ENCODE peak calls at places on chromosomes 6 and 20, in nine cellular contexts. One of them, this sample, is unnamed.

GRCh38 chr6:1607557-1608221 is 2.0 kb upstream of the FOXC1 start:
- DNase-seq in body of pancreas: no peak
- DNase-seq in upper lobe of right lung: no peak
- DNase-seq in HFFc6: no peak
- DNase-seq in Panc1: no peak
- DNase-seq in astrocyte of the spinal cord: peak; percentile 18
- DNase-seq in HFF-Myc: no peak
- DNase-seq in mesothelial cell of epicardium: no peak
- DNase-seq in fibroblast of the aortic adventitia: no peak
- DNase-seq in this sample: no peak

GRCh38 chr6:43125119-43125518 is 46.0 kb upstream of the SRF start:
- DNase-seq in HFF-Myc: no peak
- DNase-seq in mesothelial cell of epicardium: no peak
- DNase-seq in Panc1: no peak
- DNase-seq in body of pancreas: no peak
- DNase-seq in upper lobe of right lung: no peak
- DNase-seq in HFFc6: peak; percentile 77
- DNase-seq in fibroblast of the aortic adventitia: peak; percentile 80
- DNase-seq in astrocyte of the spinal cord: peak; percentile 94
- DNase-seq in this sample: no peak

GRCh38 chr20:32050851-32051556 is 1.0 kb upstream of the HCK start:
- DNase-seq in fibroblast of the aortic adventitia: no peak
- DNase-seq in mesothelial cell of epicardium: no peak
- DNase-seq in HFFc6: no peak
- DNase-seq in upper lobe of right lung: peak; percentile 77
- DNase-seq in Panc1: no peak
- DNase-seq in astrocyte of the spinal cord: no peak
- DNase-seq in HFF-Myc: no peak
- DNase-seq in body of pancreas: no peak
- DNase-seq in this sample: peak; percentile 37

GRCh38 chr6:150373260-150373701 is 4.5 kb downstream of the IYD start:
- DNase-seq in fibroblast of the aortic adventitia: peak; percentile 76
- DNase-seq in HFFc6: peak; percentile 23
- DNase-seq in Panc1: no peak
- DNase-seq in body of pancreas: no peak
- DNase-seq in HFF-Myc: no peak
- DNase-seq in mesothelial cell of epicardium: no peak
- DNase-seq in upper lobe of right lung: no peak
- DNase-seq in astrocyte of the spinal cord: peak; percentile 40
- DNase-seq in this sample: no peak

GRCh38 chr6:34522740-34523139 is 33.4 kb downstream of the SPDEF start:
- DNase-seq in upper lobe of right lung: peak; percentile 38
- DNase-seq in Panc1: no peak
- DNase-seq in body of pancreas: peak; percentile 1
- DNase-seq in astrocyte of the spinal cord: no peak
- DNase-seq in HFFc6: no peak
- DNase-seq in fibroblast of the aortic adventitia: no peak
- DNase-seq in mesothelial cell of epicardium: no peak
- DNase-seq in HFF-Myc: no peak
- DNase-seq in this sample: no peak

GRCh38 chr6:119757467-119757866 is 407.9 kb upstream of the MAN1A1 start:
- DNase-seq in Panc1: no peak
- DNase-seq in upper lobe of right lung: no peak
- DNase-seq in fibroblast of the aortic adventitia: no peak
- DNase-seq in astrocyte of the spinal cord: no peak
- DNase-seq in HFF-Myc: no peak
- DNase-seq in mesothelial cell of epicardium: no peak
- DNase-seq in HFFc6: no peak
- DNase-seq in body of pancreas: no peak
- DNase-seq in this sample: no peak

GRCh38 chr20:19815553-19815991 is 57.5 kb downstream of the RIN2 start:
- DNase-seq in Panc1: peak; percentile 93
- DNase-seq in upper lobe of right lung: no peak
- DNase-seq in astrocyte of the spinal cord: peak; percentile 99
- DNase-seq in HFF-Myc: peak; percentile 92
- DNase-seq in body of pancreas: peak; percentile 31
- DNase-seq in mesothelial cell of epicardium: no peak
- DNase-seq in HFFc6: peak; percentile 98
- DNase-seq in fibroblast of the aortic adventitia: peak; percentile 97
- DNase-seq in this sample: peak; percentile 31

GRCh38 chr6:41784581-41785171 is 2.8 kb upstream of the TOMM6 start:
- DNase-seq in HFFc6: no peak
- DNase-seq in Panc1: no peak
- DNase-seq in upper lobe of right lung: no peak
- DNase-seq in HFF-Myc: no peak
- DNase-seq in mesothelial cell of epicardium: no peak
- DNase-seq in fibroblast of the aortic adventitia: no peak
- DNase-seq in astrocyte of the spinal cord: no peak
- DNase-seq in body of pancreas: no peak
- DNase-seq in this sample: no peak

GRCh38 chr6:167116109-167116837 is 6.6 kb upstream of the CCR6 start:
- DNase-seq in HFF-Myc: no peak
- DNase-seq in HFFc6: no peak
- DNase-seq in astrocyte of the spinal cord: no peak
- DNase-seq in fibroblast of the aortic adventitia: peak; percentile 38
- DNase-seq in body of pancreas: peak; percentile 25
- DNase-seq in Panc1: no peak
- DNase-seq in upper lobe of right lung: no peak
- DNase-seq in mesothelial cell of epicardium: no peak
- DNase-seq in this sample: peak; percentile 15

GRCh38 chr20:62516345-62516744 is 40.5 kb upstream of the GATA5 start:
- DNase-seq in HFFc6: peak; percentile 9
- DNase-seq in fibroblast of the aortic adventitia: no peak
- DNase-seq in astrocyte of the spinal cord: no peak
- DNase-seq in HFF-Myc: no peak
- DNase-seq in mesothelial cell of epicardium: no peak
- DNase-seq in Panc1: no peak
- DNase-seq in upper lobe of right lung: no peak
- DNase-seq in body of pancreas: no peak
- DNase-seq in this sample: no peak

GRCh38 chr6:129866256-129866655 is 5.1 kb upstream of the TMEM244 start:
- DNase-seq in upper lobe of right lung: no peak
- DNase-seq in HFF-Myc: no peak
- DNase-seq in mesothelial cell of epicardium: no peak
- DNase-seq in HFFc6: no peak
- DNase-seq in astrocyte of the spinal cord: no peak
- DNase-seq in Panc1: no peak
- DNase-seq in fibroblast of the aortic adventitia: no peak
- DNase-seq in body of pancreas: no peak
- DNase-seq in this sample: no peak

GRCh38 chr20:57653546-57653900 is 33.3 kb upstream of the ZBP1 start:
- DNase-seq in HFFc6: no peak
- DNase-seq in Panc1: no peak
- DNase-seq in body of pancreas: no peak
- DNase-seq in astrocyte of the spinal cord: no peak
- DNase-seq in mesothelial cell of epicardium: peak; percentile 31
- DNase-seq in HFF-Myc: no peak
- DNase-seq in upper lobe of right lung: peak; percentile 54
- DNase-seq in fibroblast of the aortic adventitia: no peak
- DNase-seq in this sample: no peak

GRCh38 chr6:75220365-75220764 is 14.5 kb upstream of the COL12A1 start:
- DNase-seq in fibroblast of the aortic adventitia: peak; percentile 69
- DNase-seq in astrocyte of the spinal cord: no peak
- DNase-seq in HFF-Myc: no peak
- DNase-seq in mesothelial cell of epicardium: no peak
- DNase-seq in Panc1: no peak
- DNase-seq in upper lobe of right lung: no peak
- DNase-seq in HFFc6: no peak
- DNase-seq in body of pancreas: no peak
- DNase-seq in this sample: no peak

GRCh38 chr20:6940052-6940451 is 172.6 kb downstream of the BMP2 start:
- DNase-seq in HFFc6: no peak
- DNase-seq in Panc1: no peak
- DNase-seq in upper lobe of right lung: no peak
- DNase-seq in HFF-Myc: peak; percentile 20
- DNase-seq in astrocyte of the spinal cord: no peak
- DNase-seq in mesothelial cell of epicardium: no peak
- DNase-seq in fibroblast of the aortic adventitia: peak; percentile 18
- DNase-seq in body of pancreas: no peak
- DNase-seq in this sample: no peak
- TF ChIP-seq CTCF in HFFc6: no peak
- TF ChIP-seq CTCF in Panc1: peak; percentile 40
- TF ChIP-seq CTCF in upper lobe of right lung: peak; percentile 25
- TF ChIP-seq CTCF in HFF-Myc: peak; percentile 57
- TF ChIP-seq CTCF in astrocyte of the spinal cord: peak; percentile 25
- TF ChIP-seq CTCF in mesothelial cell of epicardium: peak; percentile 36
- TF ChIP-seq CTCF in fibroblast of the aortic adventitia: peak; percentile 26
- TF ChIP-seq CTCF in body of pancreas: peak; percentile 32
- TF ChIP-seq CTCF in this sample: no peak

GRCh38 chr20:33649201-33649631 is 12.9 kb upstream of the C20orf144 start:
- DNase-seq in HFF-Myc: no peak
- DNase-seq in HFFc6: no peak
- DNase-seq in body of pancreas: peak; percentile 31
- DNase-seq in upper lobe of right lung: peak; percentile 85
- DNase-seq in fibroblast of the aortic adventitia: peak; percentile 55
- DNase-seq in mesothelial cell of epicardium: no peak
- DNase-seq in Panc1: no peak
- DNase-seq in astrocyte of the spinal cord: no peak
- DNase-seq in this sample: no peak

GRCh38 chr20:33651562-33652048 is 10.5 kb upstream of the C20orf144 start:
- DNase-seq in fibroblast of the aortic adventitia: no peak
- DNase-seq in Panc1: no peak
- DNase-seq in mesothelial cell of epicardium: no peak
- DNase-seq in astrocyte of the spinal cord: no peak
- DNase-seq in body of pancreas: no peak
- DNase-seq in HFFc6: no peak
- DNase-seq in HFF-Myc: no peak
- DNase-seq in upper lobe of right lung: no peak
- DNase-seq in this sample: no peak

GRCh38 chr20:33650111-33650752 is 11.9 kb upstream of the C20orf144 start:
- DNase-seq in astrocyte of the spinal cord: no peak
- DNase-seq in upper lobe of right lung: no peak
- DNase-seq in body of pancreas: no peak
- DNase-seq in HFFc6: no peak
- DNase-seq in fibroblast of the aortic adventitia: no peak
- DNase-seq in mesothelial cell of epicardium: no peak
- DNase-seq in HFF-Myc: no peak
- DNase-seq in Panc1: no peak
- DNase-seq in this sample: no peak

GRCh38 chr20:33653218-33653899 is 8.8 kb upstream of the C20orf144 start:
- DNase-seq in upper lobe of right lung: peak; percentile 67
- DNase-seq in body of pancreas: peak; percentile 70
- DNase-seq in mesothelial cell of epicardium: peak; percentile 80
- DNase-seq in HFF-Myc: no peak
- DNase-seq in HFFc6: peak; percentile 46
- DNase-seq in astrocyte of the spinal cord: peak; percentile 61
- DNase-seq in fibroblast of the aortic adventitia: peak; percentile 75
- DNase-seq in Panc1: peak; percentile 55
- DNase-seq in this sample: no peak

GRCh38 chr20:33650753-33651561 is 11.2 kb upstream of the C20orf144 start:
- DNase-seq in Panc1: no peak
- DNase-seq in mesothelial cell of epicardium: no peak
- DNase-seq in astrocyte of the spinal cord: no peak
- DNase-seq in upper lobe of right lung: no peak
- DNase-seq in HFFc6: no peak
- DNase-seq in fibroblast of the aortic adventitia: no peak
- DNase-seq in body of pancreas: no peak
- DNase-seq in HFF-Myc: no peak
- DNase-seq in this sample: no peak
- TF ChIP-seq CTCF in Panc1: no peak
- TF ChIP-seq CTCF in mesothelial cell of epicardium: no peak
- TF ChIP-seq CTCF in astrocyte of the spinal cord: no peak
- TF ChIP-seq CTCF in upper lobe of right lung: no peak
- TF ChIP-seq CTCF in HFFc6: no peak
- TF ChIP-seq CTCF in fibroblast of the aortic adventitia: no peak
- TF ChIP-seq CTCF in body of pancreas: no peak
- TF ChIP-seq CTCF in HFF-Myc: no peak
- TF ChIP-seq CTCF in this sample: no peak

DNA sequence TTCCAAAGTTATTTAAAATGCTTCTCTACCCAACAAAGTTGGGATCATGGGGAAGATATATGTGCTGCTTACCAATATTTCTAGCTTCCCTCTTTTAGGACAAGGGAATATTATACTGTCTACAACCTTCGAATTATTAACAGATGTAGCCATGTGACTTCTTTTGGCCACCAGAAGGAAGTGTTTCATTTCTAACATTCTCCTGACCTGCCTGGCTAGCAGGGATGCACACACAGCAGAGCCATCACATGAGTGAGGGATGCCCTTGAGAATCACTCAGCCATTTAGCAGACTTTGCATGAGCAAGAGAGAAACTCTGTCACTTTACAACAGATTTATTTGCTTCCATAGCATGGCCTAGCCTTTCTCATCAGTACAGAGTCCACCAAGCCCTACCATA is 230.7 kb upstream of the MARCKS start:
- DNase-seq in fibroblast of the aortic adventitia: no peak
- DNase-seq in Panc1: no peak
- DNase-seq in HFFc6: no peak
- DNase-seq in astrocyte of the spinal cord: no peak
- DNase-seq in body of pancreas: no peak
- DNase-seq in HFF-Myc: no peak
- DNase-seq in mesothelial cell of epicardium: no peak
- DNase-seq in upper lobe of right lung: no peak
- DNase-seq in this sample: no peak
- TF ChIP-seq CTCF in fibroblast of the aortic adventitia: no peak
- TF ChIP-seq CTCF in Panc1: no peak
- TF ChIP-seq CTCF in HFFc6: no peak
- TF ChIP-seq CTCF in astrocyte of the spinal cord: no peak
- TF ChIP-seq CTCF in body of pancreas: no peak
- TF ChIP-seq CTCF in HFF-Myc: no peak
- TF ChIP-seq CTCF in mesothelial cell of epicardium: no peak
- TF ChIP-seq CTCF in upper lobe of right lung: no peak
- TF ChIP-seq CTCF in this sample: no peak

DNA sequence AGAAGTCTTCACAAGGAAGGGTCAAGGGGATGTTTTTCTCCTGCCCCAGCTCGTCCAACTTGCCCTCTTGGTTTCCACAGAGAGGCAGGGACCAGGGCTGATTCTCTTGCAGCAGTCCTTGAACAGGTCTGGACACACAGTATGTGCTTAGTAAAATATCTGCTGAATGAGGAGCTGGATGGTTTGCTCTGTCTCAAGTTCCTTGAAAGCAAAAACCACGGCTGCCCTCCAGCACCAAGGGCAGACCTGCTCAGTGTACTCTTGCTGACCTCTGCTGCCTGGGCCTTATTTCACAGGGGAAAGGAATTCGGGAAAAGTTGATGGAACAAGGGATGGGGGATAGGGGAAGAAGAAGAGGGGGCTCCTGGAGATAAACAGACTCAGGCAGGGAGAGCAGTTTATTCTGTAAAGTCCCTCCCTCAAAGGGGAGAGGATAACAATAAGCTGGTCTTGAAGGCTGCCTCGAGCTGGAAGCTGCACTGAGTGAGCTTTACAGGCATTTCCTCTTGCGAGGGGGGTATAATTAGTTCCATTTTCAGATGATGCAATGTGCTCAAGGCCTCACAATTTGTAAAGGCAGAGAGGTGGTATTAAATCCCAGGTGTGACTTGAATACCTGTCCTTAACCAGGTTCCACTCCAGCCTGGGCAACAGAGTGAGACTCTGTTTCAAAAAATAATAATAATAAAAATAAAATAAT is 10.3 kb downstream of the KCNK5 start:
- DNase-seq in HFF-Myc: no peak
- DNase-seq in fibroblast of the aortic adventitia: peak; percentile 11
- DNase-seq in HFFc6: no peak
- DNase-seq in upper lobe of right lung: no peak
- DNase-seq in Panc1: no peak
- DNase-seq in mesothelial cell of epicardium: no peak
- DNase-seq in body of pancreas: no peak
- DNase-seq in astrocyte of the spinal cord: no peak
- DNase-seq in this sample: no peak
- TF ChIP-seq CTCF in HFF-Myc: no peak
- TF ChIP-seq CTCF in fibroblast of the aortic adventitia: no peak
- TF ChIP-seq CTCF in HFFc6: no peak
- TF ChIP-seq CTCF in upper lobe of right lung: no peak
- TF ChIP-seq CTCF in Panc1: no peak
- TF ChIP-seq CTCF in mesothelial cell of epicardium: no peak
- TF ChIP-seq CTCF in body of pancreas: peak; percentile 26
- TF ChIP-seq CTCF in astrocyte of the spinal cord: no peak
- TF ChIP-seq CTCF in this sample: no peak